ENCODE peak calls at places on chromosomes 11 and 22, in seven cellular contexts. U is HFF-Myc, Y is fibroblast of mammary gland, V is dorsolateral prefrontal cortex, R is IMR-90, K is AG04449, L is foreskin fibroblast. W is an unnamed sample.

GRCh38 chr11:77081976-77082836 is 15.4 kb downstream of the CAPN5 start:
- DNase-seq in L (no peak), U (no peak), R (no peak), K (no peak), V (peak), Y (no peak), W (no peak)

GRCh38 chr11:70067591-70068341 is 10.4 kb upstream of the ANO1 start:
- DNase-seq in R (no peak), K (no peak), U (no peak), Y (no peak), L (no peak), V (no peak), W (no peak)

GRCh38 chr11:133817449-133817848 is 27.9 kb downstream of the SPATA19 start:
- DNase-seq in R (no peak), L (no peak), Y (no peak), V (no peak), K (no peak), U (no peak), W (no peak)

GRCh38 chr11:27770576-27770975 is 70.3 kb upstream of the BDNF start:
- DNase-seq in Y (no peak), V (no peak), U (no peak), L (no peak), R (no peak), K (no peak), W (no peak)

GRCh38 chr11:56521955-56522354 is 21.1 kb downstream of the OR5M11 start:
- DNase-seq in Y (no peak), V (no peak), R (no peak), K (no peak), L (no peak), U (no peak), W (no peak)

GRCh38 chr11:3222003-3222855 is 3.6 kb upstream of the MRGPRG start:
- DNase-seq in L (no peak), V (no peak), Y (no peak), U (no peak), K (no peak), R (no peak), W (no peak)

GRCh38 chr11:113048820-113049555 is 87.8 kb downstream of the NCAM1 start:
- DNase-seq in Y (peak), U (no peak), R (no peak), K (no peak), L (peak), V (no peak), W (peak)

GRCh38 chr22:38868886-38869381 is 3.1 kb downstream of the CBX6 start:
- DNase-seq in Y (peak), R (peak), L (peak), K (no peak), V (peak), U (no peak), W (peak)

GRCh38 chr22:38218661-38219331 is 17.0 kb downstream of the MAFF start:
- DNase-seq in U (peak), K (peak), V (no peak), L (peak), Y (peak), R (peak), W (peak)

GRCh38 chr22:32991353-32992115 is 66.6 kb downstream of the SYN3 start:
- DNase-seq in R (no peak), Y (peak), K (no peak), L (no peak), U (no peak), V (no peak), W (no peak)

GRCh38 chr11:111330234-111330893 is 32.0 kb downstream of the POU2AF3 start:
- DNase-seq in L (no peak), K (no peak), R (no peak), V (no peak), U (no peak), Y (no peak), W (no peak)

GRCh38 chr11:94768602-94769511 is 701 bp downstream of the AMOTL1 start:
- DNase-seq in L (no peak), U (no peak), Y (no peak), R (peak), V (no peak), K (no peak), W (peak)

GRCh38 chr22:31540966-31541365 is 44.6 kb downstream of the SFI1 start:
- DNase-seq in K (no peak), U (no peak), Y (no peak), V (no peak), L (no peak), R (no peak), W (no peak)

GRCh38 chr22:37472418-37473006 is 13.7 kb downstream of the MFNG start:
- DNase-seq in V (no peak), U (no peak), Y (peak), K (no peak), R (peak), L (no peak), W (no peak)

GRCh38 chr11:85823816-85824215 is 12.9 kb upstream of the SYTL2 start:
- DNase-seq in L (no peak), R (peak), V (no peak), U (no peak), Y (no peak), K (no peak), W (no peak)

GRCh38 chr11:19879309-19880087 is 166.9 kb downstream of the NAV2 start:
- DNase-seq in L (no peak), Y (no peak), K (no peak), V (no peak), U (no peak), R (no peak), W (no peak)

GRCh38 chr22:23218867-23219251 is 38.5 kb downstream of the BCR start:
- DNase-seq in L (peak), U (no peak), V (no peak), Y (no peak), K (no peak), R (peak), W (peak)

GRCh38 chr22:23219317-23219716 is 39.0 kb downstream of the BCR start:
- DNase-seq in L (no peak), V (no peak), K (no peak), Y (no peak), U (no peak), R (no peak), W (no peak)

GRCh38 chr22:23220485-23221350 is 40.4 kb downstream of the BCR start:
- DNase-seq in L (peak), U (no peak), Y (peak), K (no peak), V (no peak), R (peak), W (no peak)

GRCh38 chr22:23221351-23221804 is 41.1 kb downstream of the BCR start:
- DNase-seq in U (no peak), R (no peak), Y (no peak), K (no peak), V (no peak), L (no peak), W (no peak)

DNA sequence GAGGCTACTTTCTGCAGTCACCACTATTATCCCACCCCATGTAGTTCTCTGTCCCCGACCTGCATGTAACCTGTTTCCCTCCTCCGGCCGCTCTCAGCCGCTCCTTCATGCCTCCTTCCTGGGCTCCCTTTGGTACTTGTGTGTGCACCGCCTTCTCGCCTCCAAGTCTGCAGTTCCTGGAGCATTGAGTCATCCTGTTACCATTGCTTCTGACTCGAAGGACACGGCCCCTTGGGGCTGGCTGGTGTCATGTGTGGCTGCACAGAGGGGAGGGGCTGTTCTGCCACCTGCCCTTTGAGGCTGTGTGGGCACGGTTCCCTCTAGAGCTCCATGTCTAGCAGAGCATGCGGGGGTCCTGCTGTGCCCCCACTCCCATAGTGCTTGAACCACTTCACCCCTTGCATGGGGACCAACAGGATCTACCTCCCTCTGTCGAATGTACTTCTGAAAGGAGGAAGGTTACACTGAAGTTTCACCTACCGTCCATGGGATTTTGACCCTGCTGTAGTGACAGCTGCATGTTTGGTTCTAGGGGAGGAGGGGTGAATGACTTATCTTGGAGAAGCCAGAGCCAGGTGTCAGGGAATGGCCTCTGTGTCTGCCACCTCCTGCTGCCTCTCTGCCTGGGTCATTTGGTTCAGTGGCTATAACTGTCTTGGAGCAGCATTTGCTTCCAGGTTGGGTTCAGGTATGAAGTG is 39.6 kb downstream of the BCR start:
- DNase-seq in L (peak), R (peak), K (no peak), V (no peak), U (no peak), Y (peak), W (peak)
- H3K4me3 ChIP-seq in L (no peak), R (no peak), K (no peak), V (no peak), U (no peak), Y (no peak), W (no peak)

GRCh38 chr22:30298005-30298701 is 8.8 kb upstream of the CASTOR1 start:
- DNase-seq in V (no peak), R (no peak), U (no peak), K (no peak), L (no peak), Y (no peak), W (no peak)
- TF ChIP-seq CTCF in V (no peak), R (no peak), U (no peak), K (no peak), L (no peak), Y (no peak), W (no peak)

GRCh38 chr11:74134661-74135515 is 35.9 kb downstream of the C2CD3 start:
- DNase-seq in V (no peak), L (peak), Y (peak), K (no peak), R (peak), U (no peak), W (peak)

GRCh38 chr11:74139151-74139918 is 31.5 kb downstream of the C2CD3 start:
- DNase-seq in L (no peak), U (no peak), R (peak), V (no peak), K (no peak), Y (peak), W (peak)

GRCh38 chr11:74138572-74138971 is 32.2 kb downstream of the C2CD3 start:
- DNase-seq in K (peak), V (no peak), R (peak), U (peak), Y (peak), L (peak), W (peak)

GRCh38 chr11:74135516-74135840 is 35.3 kb downstream of the C2CD3 start:
- DNase-seq in Y (no peak), R (no peak), U (no peak), K (no peak), V (no peak), L (no peak), W (peak)

GRCh38 chr11:74138021-74138420 is 32.8 kb downstream of the C2CD3 start:
- DNase-seq in V (no peak), L (no peak), R (peak), U (no peak), K (no peak), Y (no peak), W (peak)
- H3K4me3 ChIP-seq in V (no peak), L (no peak), R (no peak), U (no peak), K (no peak), Y (no peak), W (no peak)

GRCh38 chr11:71453911-71454304 is 905 bp downstream of the NADSYN1 start:
- DNase-seq in U (no peak), V (no peak), L (no peak), R (no peak), K (no peak), Y (no peak), W (no peak)

GRCh38 chr11:71450507-71450906 is 2.3 kb upstream of the DHCR7 start:
- DNase-seq in L (no peak), U (no peak), R (no peak), Y (no peak), K (no peak), V (no peak), W (no peak)

GRCh38 chr11:71451596-71452353 is 1.2 kb upstream of the NADSYN1 start:
- DNase-seq in L (no peak), U (no peak), K (no peak), V (peak), R (no peak), Y (no peak), W (no peak)

GRCh38 chr11:71453021-71453910 is at the start of gene NADSYN1:
- DNase-seq in R (peak), V (peak), K (no peak), L (peak), U (peak), Y (peak), W (peak)

GRCh38 chr11:71452354-71453020 is 516 bp upstream of the NADSYN1 start:
- DNase-seq in K (no peak), V (peak), Y (peak), U (no peak), L (peak), R (peak), W (peak)
- TF ChIP-seq CTCF in K (no peak), V (no peak), Y (no peak), U (no peak), L (no peak), R (no peak), W (no peak)

GRCh38 chr22:46433318-46433717 is 97.8 kb downstream of the TRMU start:
- DNase-seq in R (no peak), L (no peak), Y (no peak), K (no peak), U (no peak), V (no peak), W (no peak)
- H3K4me3 ChIP-seq in R (no peak), L (no peak), Y (no peak), K (no peak), U (no peak), V (no peak), W (no peak)

DNA sequence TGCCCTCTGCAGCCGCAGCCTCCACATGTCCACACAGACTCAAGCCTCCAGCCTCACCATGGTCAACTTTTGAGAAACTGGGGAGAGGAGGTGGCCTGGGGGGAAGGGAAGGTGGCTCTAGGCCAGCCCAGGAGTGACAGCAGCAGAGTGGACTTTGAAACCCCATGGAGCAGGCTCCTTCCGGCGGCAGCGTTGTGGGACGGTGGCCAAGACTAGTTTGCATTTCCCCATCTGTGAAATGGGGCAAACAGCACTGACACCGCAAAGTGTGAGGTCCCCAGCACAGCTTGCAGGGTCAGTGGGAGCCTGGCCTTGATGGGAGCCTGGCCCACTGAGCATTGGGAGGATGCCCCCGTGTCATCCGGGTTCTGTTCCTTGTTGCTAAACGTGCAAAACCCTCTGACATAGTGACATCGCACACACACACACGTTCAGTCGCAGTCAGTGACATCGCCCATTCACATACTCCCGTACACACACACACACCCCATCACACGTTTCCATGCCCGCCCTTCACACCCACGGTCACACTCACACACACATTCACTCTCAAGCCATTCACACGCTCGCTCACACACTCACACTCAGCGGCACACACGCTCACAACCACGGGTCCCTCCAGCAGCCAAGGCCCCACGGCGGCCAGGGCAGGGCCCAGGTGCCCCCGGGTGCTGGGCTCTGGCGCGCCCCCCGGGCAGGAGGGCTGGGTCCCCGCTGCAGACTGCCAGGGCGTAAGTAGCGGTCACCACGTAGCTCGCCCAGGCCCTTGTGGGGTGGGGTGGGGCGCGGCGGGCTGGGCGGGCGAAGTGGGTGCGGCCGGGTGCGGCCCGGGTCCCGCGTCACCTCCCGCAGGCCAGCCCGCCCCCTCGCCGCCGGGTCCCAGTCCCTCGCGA is 578 bp downstream of the CYB5R3 start:
- DNase-seq in R (no peak), Y (peak), V (no peak), U (no peak), K (no peak), L (no peak), W (peak)
- TF ChIP-seq CTCF in R (no peak), Y (no peak), V (no peak), U (no peak), K (no peak), L (no peak), W (no peak)

GRCh38 chr22:50315289-50316113 is 8.1 kb upstream of the PLXNB2 start:
- DNase-seq in R (no peak), Y (no peak), V (no peak), K (no peak), U (no peak), L (no peak), W (no peak)
- H3K4me3 ChIP-seq in R (no peak), Y (no peak), V (no peak), K (no peak), U (no peak), L (no peak), W (no peak)

W was measured in astrocyte of the spinal cord.